ENCODE peak calls at places on chromosomes 2 and 18, in ten cellular contexts. H is stomach, W is tibial nerve, O is A549, X is HepG2, Z is ovary, L is transverse colon, T is K562, R is sigmoid colon, Y is SK-N-SH. G is an unnamed sample. For H3K9me3 and H3K4me1, the result is how much of the 10 kb centered on the place peaks cover.

GRCh38 chr2:240730506-240731326 is 39.0 kb downstream of the AQP12A start:
- DNase-seq in X (no peak), T (no peak), H (no peak), W (no peak), R (no peak), O (no peak), Y (no peak), L (no peak), Z (no peak), G (no peak)

GRCh38 chr2:86371482-86372002 is 34.1 kb upstream of the REEP1 start:
- DNase-seq in Y (no peak), H (no peak), L (no peak), X (no peak), W (no peak), T (no peak), O (no peak), R (no peak), Z (no peak), G (no peak)

GRCh38 chr2:164903944-164904343 is 51.4 kb downstream of the SLC38A11 start:
- DNase-seq in X (no peak), Y (no peak), H (peak), Z (no peak), W (no peak), T (no peak), R (no peak), L (no peak), O (no peak), G (no peak)

GRCh38 chr2:217165547-217165946 is 305.7 kb upstream of the TNP1 start:
- DNase-seq in Z (no peak), L (no peak), O (no peak), R (no peak), Y (no peak), X (no peak), T (no peak), H (no peak), W (no peak), G (no peak)

GRCh38 chr2:59904145-59904544 is 649.3 kb downstream of the BCL11A start:
- DNase-seq in Y (no peak), L (no peak), W (no peak), H (no peak), R (no peak), O (no peak), Z (no peak), T (no peak), X (no peak), G (no peak)

GRCh38 chr18:30333310-30333709 is 709.2 kb downstream of the DSC3 start:
- DNase-seq in Z (no peak), H (no peak), T (no peak), Y (no peak), L (no peak), X (no peak), W (no peak), O (no peak), R (no peak), G (no peak)

GRCh38 chr2:203492965-203493364 is 42.1 kb downstream of the RAPH1 start:
- DNase-seq in T (no peak), X (no peak), W (no peak), O (no peak), R (no peak), Y (no peak), H (no peak), Z (no peak), L (no peak), G (no peak)

GRCh38 chr18:54939375-54939917 is 19.8 kb downstream of the CCDC68 start:
- DNase-seq in Y (no peak), Z (no peak), W (no peak), O (no peak), R (no peak), H (no peak), T (no peak), X (peak), L (no peak), G (no peak)

GRCh38 chr2:108383146-108383830 is 5.5 kb downstream of the SULT1C4 start:
- DNase-seq in L (no peak), Y (no peak), R (no peak), T (no peak), W (no peak), H (no peak), Z (no peak), O (no peak), X (peak), G (no peak)

GRCh38 chr2:6362671-6363450 is 502.8 kb downstream of the CMPK2 start:
- DNase-seq in X (no peak), H (no peak), O (no peak), W (no peak), Y (no peak), R (no peak), T (no peak), L (no peak), Z (no peak), G (no peak)

GRCh38 chr2:131105950-131106801 is 1.0 kb downstream of the PLEKHB2 start:
- DNase-seq in X (peak), W (no peak), H (peak), Z (no peak), R (no peak), O (peak), L (peak), T (peak), Y (peak), G (peak)

GRCh38 chr2:121881950-121882349 is 126.5 kb downstream of the TSN start:
- DNase-seq in W (no peak), Z (no peak), Y (no peak), H (no peak), X (no peak), L (no peak), O (no peak), T (no peak), R (no peak), G (no peak)

GRCh38 chr18:58042826-58043362 is 1.1 kb upstream of the NEDD4L start:
- DNase-seq in O (no peak), T (no peak), W (no peak), H (no peak), L (no peak), Y (no peak), X (no peak), R (no peak), Z (no peak), G (no peak)

GRCh38 chr2:40716879-40717278 is 265.0 kb upstream of the SLC8A1 start:
- DNase-seq in T (no peak), O (peak), H (no peak), Z (no peak), L (no peak), W (no peak), R (no peak), Y (no peak), X (no peak), G (no peak)

GRCh38 chr18:23038712-23039111 is 96.6 kb upstream of the CABLES1 start:
- DNase-seq in H (no peak), L (no peak), Z (no peak), T (no peak), Y (no peak), W (no peak), R (no peak), O (peak), X (no peak), G (no peak)

GRCh38 chr2:36670881-36671595 is 25.5 kb upstream of the VIT start:
- DNase-seq in X (no peak), H (no peak), W (no peak), L (no peak), T (no peak), Z (no peak), R (no peak), Y (no peak), O (no peak), G (no peak)

GRCh38 chr2:17940105-17940630 is 61.7 kb downstream of the KCNS3 start:
- DNase-seq in R (no peak), X (no peak), Y (no peak), O (no peak), Z (no peak), W (no peak), H (no peak), T (no peak), L (no peak), G (no peak)

GRCh38 chr18:23967321-23968089 is 47.0 kb upstream of the TTC39C start:
- DNase-seq in W (no peak), O (no peak), H (no peak), X (no peak), Z (no peak), L (no peak), Y (no peak), T (no peak), R (no peak), G (no peak)

GRCh38 chr2:189770590-189771322 is 8.2 kb upstream of the OSGEPL1 start:
- DNase-seq in Z (no peak), Y (no peak), L (no peak), H (no peak), R (no peak), X (no peak), W (no peak), O (no peak), T (no peak), G (no peak)
- TF ChIP-seq EP300 in Z (no peak), Y (no peak), L (no peak), H (no peak), R (no peak), X (no peak), W (no peak), O (no peak), T (no peak), G (no peak)

GRCh38 chr18:68234676-68235075 is 480.2 kb downstream of the TMX3 start:
- DNase-seq in T (no peak), R (no peak), O (no peak), L (no peak), Z (no peak), Y (no peak), H (no peak), W (no peak), X (no peak), G (no peak)
- H3K9me3 ChIP-seq in T (under half), R (under half), O (under half), L (under half), Z (under half), Y (under half), H (under half), W (under half), X (under half), G (under half)

DNA sequence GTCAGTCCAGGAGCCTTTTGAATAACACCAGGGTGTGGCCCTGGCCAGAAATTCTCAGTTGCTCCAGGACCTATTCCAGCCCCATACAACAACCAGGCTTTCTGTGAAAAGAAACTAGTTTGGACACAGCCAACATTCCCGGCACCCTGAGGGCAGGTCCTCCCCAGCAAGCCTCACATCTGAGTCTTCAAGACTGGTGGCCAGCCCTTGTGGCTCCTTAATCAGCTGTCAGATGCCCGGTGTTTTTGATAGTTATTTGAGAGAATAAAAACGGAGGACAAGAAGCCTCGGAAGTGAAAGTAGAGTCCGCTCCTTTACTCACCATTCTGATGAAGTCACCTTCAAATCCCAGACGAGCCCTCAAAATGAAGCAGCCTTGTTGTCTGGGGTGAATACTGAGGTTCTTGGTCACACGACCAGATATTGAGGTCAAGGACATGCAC is 31.0 kb upstream of the GMCL1 start:
- DNase-seq in X (no peak), R (peak), O (no peak), Y (no peak), H (peak), L (peak), W (no peak), T (no peak), Z (no peak), G (no peak)
- H3K4me1 ChIP-seq in X (under half), R (under half), O (under half), Y (under half), H (under half), L (under half), W (under half), T (under half), Z (under half), G (under half)

GRCh38 chr2:47560107-47560819 is 157.3 kb downstream of the MSH2 start:
- DNase-seq in H (no peak), Y (no peak), W (no peak), R (no peak), T (no peak), O (no peak), X (no peak), L (no peak), Z (no peak), G (no peak)

GRCh38 chr2:47558116-47559078 is 155.4 kb downstream of the MSH2 start:
- DNase-seq in R (peak), Z (no peak), T (no peak), X (no peak), W (no peak), L (no peak), H (no peak), O (no peak), Y (no peak), G (no peak)

GRCh38 chr2:47561371-47561770 is 158.4 kb downstream of the MSH2 start:
- DNase-seq in H (no peak), T (no peak), W (no peak), X (no peak), Y (no peak), R (no peak), L (no peak), Z (no peak), O (no peak), G (no peak)

GRCh38 chr2:47561906-47562305 is 158.9 kb downstream of the MSH2 start:
- DNase-seq in O (no peak), R (no peak), X (no peak), Y (no peak), Z (no peak), W (no peak), H (no peak), L (no peak), T (no peak), G (no peak)

GRCh38 chr2:47559079-47559684 is 156.2 kb downstream of the MSH2 start:
- DNase-seq in Y (no peak), R (no peak), X (no peak), L (no peak), H (no peak), T (no peak), O (no peak), W (no peak), Z (no peak), G (no peak)
- TF ChIP-seq EP300 in Y (no peak), R (no peak), X (no peak), L (no peak), H (no peak), T (no peak), O (no peak), W (no peak), Z (no peak), G (no peak)

GRCh38 chr2:127829845-127830246 is 18.9 kb upstream of the WDR33 start:
- DNase-seq in O (no peak), W (no peak), T (peak), Y (peak), L (peak), Z (no peak), H (peak), X (no peak), R (no peak), G (no peak)

GRCh38 chr2:127820080-127820668 is 9.2 kb upstream of the WDR33 start:
- DNase-seq in T (no peak), Y (no peak), L (no peak), W (no peak), O (peak), X (no peak), Z (no peak), H (no peak), R (no peak), G (no peak)

GRCh38 chr2:127826047-127826446 is 15.1 kb upstream of the WDR33 start:
- DNase-seq in T (no peak), H (no peak), Y (no peak), L (no peak), Z (no peak), W (no peak), O (no peak), R (no peak), X (no peak), G (no peak)
- H3K9me3 ChIP-seq in T (under half), H (under half), Y (under half), L (under half), Z (under half), W (under half), O (under half), R (under half), X (under half), G (under half)

GRCh38 chr2:1636791-1637415 is 107.4 kb downstream of the PXDN start:
- DNase-seq in H (no peak), R (peak), X (no peak), O (no peak), Y (no peak), W (peak), Z (no peak), L (no peak), T (no peak), G (no peak)

GRCh38 chr2:1633936-1634587 is 110.3 kb downstream of the PXDN start:
- DNase-seq in Y (no peak), R (peak), H (peak), W (no peak), L (no peak), Z (no peak), X (no peak), O (no peak), T (no peak), G (no peak)

GRCh38 chr2:1638281-1638860 is 105.9 kb downstream of the PXDN start:
- DNase-seq in Z (no peak), L (no peak), H (no peak), Y (no peak), O (no peak), T (no peak), W (no peak), X (no peak), R (peak), G (peak)

GRCh38 chr2:1634681-1635341 is 109.5 kb downstream of the PXDN start:
- DNase-seq in O (no peak), W (no peak), R (peak), L (no peak), T (no peak), H (peak), Z (no peak), X (no peak), Y (no peak), G (no peak)

GRCh38 chr2:1635826-1636225 is 108.5 kb downstream of the PXDN start:
- DNase-seq in T (no peak), Y (no peak), L (no peak), H (peak), X (no peak), Z (no peak), W (no peak), O (no peak), R (peak), G (no peak)
- H3K4me1 ChIP-seq in T (under half), Y (under half), L (under half), H (under half), X (under half), Z (under half), W (under half), O (under half), R (under half), G (under half)

DNA sequence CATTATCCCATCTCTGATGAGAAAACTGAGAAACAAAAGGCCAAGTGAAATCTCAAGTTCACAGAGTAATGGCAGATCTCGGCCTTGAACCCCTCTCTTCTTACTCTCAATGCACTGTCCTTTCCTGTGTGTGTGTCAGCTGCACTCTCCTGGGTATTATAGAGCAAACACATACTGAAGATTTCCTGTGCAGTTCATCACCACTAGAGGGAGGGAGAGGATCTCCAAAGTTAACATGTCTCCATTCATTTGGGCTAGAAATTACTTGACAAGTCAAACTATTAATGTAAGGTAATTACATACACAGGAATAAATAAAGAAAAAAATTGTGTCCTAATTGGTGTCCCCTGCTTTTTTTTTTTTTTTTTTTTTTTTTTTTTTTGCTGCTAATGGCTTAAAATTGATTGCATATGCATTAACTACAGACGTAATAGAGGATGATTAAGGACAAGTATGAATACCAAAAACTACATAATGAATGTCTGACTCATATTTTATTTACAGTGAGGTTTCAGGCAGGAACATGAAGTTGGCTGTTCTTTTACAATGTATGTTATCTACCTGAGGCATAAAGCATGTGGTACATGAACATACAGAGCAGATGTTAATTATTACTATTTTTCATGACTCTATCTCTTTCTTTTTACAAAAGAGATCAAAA is 269.2 kb downstream of the NYAP2 start:
- DNase-seq in X (peak), Z (no peak), L (no peak), T (peak), R (no peak), O (peak), H (no peak), Y (peak), W (no peak), G (no peak)
- TF ChIP-seq EP300 in X (no peak), Z (no peak), L (no peak), T (no peak), R (no peak), O (no peak), H (no peak), Y (no peak), W (no peak), G (no peak)

GRCh38 chr18:77108001-77108692 is 24.4 kb downstream of the MBP start:
- DNase-seq in Z (no peak), X (no peak), L (peak), W (no peak), Y (no peak), H (no peak), R (peak), T (no peak), O (no peak), G (no peak)
- H3K9me3 ChIP-seq in Z (under half), X (under half), L (under half), W (under half), Y (under half), H (under half), R (under half), T (under half), O (under half), G (under half)

DNA sequence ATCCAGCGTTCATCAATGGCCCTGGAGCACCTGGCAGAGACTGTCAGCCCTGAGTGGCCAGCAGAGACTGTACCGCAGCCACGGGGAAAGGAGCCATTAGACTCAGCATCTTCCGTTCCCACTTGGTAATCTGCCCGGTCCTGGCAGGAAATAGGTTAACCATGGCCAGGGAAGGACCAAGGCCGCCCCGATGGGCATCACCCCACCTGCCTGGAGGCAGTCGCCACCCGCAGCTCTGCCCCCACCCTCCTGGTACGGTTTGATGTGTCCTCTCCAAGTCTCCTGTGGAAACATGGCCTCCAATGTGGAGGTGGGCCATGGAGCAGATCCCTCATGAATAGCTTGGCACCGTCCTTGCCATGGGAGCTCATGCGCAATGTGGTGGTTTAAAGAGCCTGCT is 75.3 kb downstream of the RTP5 start:
- DNase-seq in R (no peak), H (peak), W (no peak), X (no peak), Y (no peak), Z (no peak), O (no peak), T (no peak), L (no peak), G (peak)
- H3K4me1 ChIP-seq in R (under half), H (under half), W (under half), X (under half), Y (under half), Z (under half), O (under half), T (under half), L (under half), G (under half)

GRCh38 chr18:13271512-13271911 is 53.0 kb downstream of the LDLRAD4 start:
- DNase-seq in X (peak), H (no peak), L (no peak), Z (no peak), R (no peak), Y (no peak), W (no peak), T (no peak), O (no peak), G (no peak)

GRCh38 chr18:13275075-13275474 is 56.5 kb downstream of the LDLRAD4 start:
- DNase-seq in X (no peak), O (no peak), H (no peak), R (no peak), Y (no peak), L (no peak), Z (no peak), W (no peak), T (no peak), G (no peak)

GRCh38 chr18:13272411-13272810 is 53.9 kb downstream of the LDLRAD4 start:
- DNase-seq in Z (no peak), X (no peak), L (no peak), R (no peak), T (no peak), W (no peak), H (no peak), Y (no peak), O (no peak), G (no peak)

GRCh38 chr18:13276530-13277520 is 58.3 kb downstream of the LDLRAD4 start:
- DNase-seq in L (no peak), W (no peak), X (no peak), H (no peak), Z (no peak), O (no peak), Y (no peak), R (no peak), T (no peak), G (no peak)

GRCh38 chr18:13273800-13274199 is 55.2 kb downstream of the LDLRAD4 start:
- DNase-seq in W (no peak), T (no peak), Y (no peak), R (no peak), Z (no peak), H (no peak), X (no peak), L (no peak), O (no peak), G (no peak)
- TF ChIP-seq EP300 in W (no peak), T (no peak), Y (no peak), R (no peak), Z (no peak), H (no peak), X (no peak), L (no peak), O (no peak), G (no peak)

G was measured in suprapubic skin.